ENCODE peak calls at places on chromosomes 7 and 10, in four cellular contexts. W is heart left ventricle, O is mammary epithelial cell, B is PC-3. D is an unnamed sample. For H3K9me3 and H3K36me3, the result is how much of the 10 kb centered on the place peaks cover.

GRCh38 chr10:102646610-102647432 is 2.5 kb downstream of the TRIM8 start:
- DNase-seq in W (peak), O (no peak), B (no peak), D (peak)

GRCh38 chr7:112580717-112581435 is 100.1 kb downstream of the LSMEM1 start:
- DNase-seq in W (no peak), O (no peak), B (no peak), D (no peak)

GRCh38 chr7:83204715-83205114 is 42.0 kb upstream of the PCLO start:
- DNase-seq in W (no peak), O (peak), B (peak), D (no peak)

GRCh38 chr7:158924956-158925355 is 68.6 kb downstream of the DYNC2I1 start:
- DNase-seq in W (no peak), O (no peak), B (peak), D (no peak)

GRCh38 chr10:69976795-69977546 is 75.7 kb upstream of the MACROH2A2 start:
- DNase-seq in W (no peak), O (peak), B (no peak), D (no peak)

GRCh38 chr7:11170863-11171568 is 197.3 kb downstream of the PHF14 start:
- DNase-seq in W (no peak), O (no peak), B (no peak), D (no peak)

GRCh38 chr10:120732643-120733313 is 118.4 kb upstream of the WDR11 start:
- DNase-seq in W (no peak), O (peak), B (peak), D (no peak)

GRCh38 chr10:132203256-132204077 is 16.7 kb downstream of the DPYSL4 start:
- DNase-seq in W (peak), O (no peak), B (no peak), D (peak)

GRCh38 chr10:49398000-49398861 is 2.3 kb upstream of the DRGX start:
- DNase-seq in W (peak), O (peak), B (peak), D (peak)

GRCh38 chr7:16708980-16709379 is 44.6 kb upstream of the TSPAN13 start:
- DNase-seq in W (no peak), O (peak), B (peak), D (no peak)

GRCh38 chr10:124568339-124568738 is 106.7 kb downstream of the LHPP start:
- DNase-seq in W (peak), O (no peak), B (no peak), D (peak)

GRCh38 chr7:39554583-39555140 is 11.5 kb upstream of the YAE1 start:
- DNase-seq in W (no peak), O (no peak), B (no peak), D (no peak)

GRCh38 chr7:44266526-44266925 is 58.9 kb downstream of the CAMK2B start:
- DNase-seq in W (no peak), O (no peak), B (no peak), D (no peak)

GRCh38 chr10:117204316-117204715 is 7.0 kb downstream of the KCNK18 start:
- DNase-seq in W (no peak), O (no peak), B (no peak), D (no peak)

GRCh38 chr10:124699471-124700292 is 44.5 kb downstream of the FAM53B start:
- DNase-seq in W (peak), O (no peak), B (no peak), D (peak)

GRCh38 chr10:44991571-44991970 is 9.2 kb upstream of the ZNF22 start:
- DNase-seq in W (no peak), O (no peak), B (no peak), D (peak)

GRCh38 chr10:131021246-131021895 is 290.1 kb downstream of the TCERG1L start:
- DNase-seq in W (peak), O (no peak), B (no peak), D (no peak)

GRCh38 chr10:73439605-73440298 is 6.4 kb upstream of the MSS51 start:
- DNase-seq in W (no peak), O (peak), B (peak), D (no peak)

GRCh38 chr10:31188792-31189406 is 130.1 kb upstream of the ZEB1 start:
- DNase-seq in W (no peak), O (no peak), B (no peak), D (no peak)

GRCh38 chr10:2949948-2950354 is 117.4 kb upstream of the PFKP start:
- DNase-seq in W (no peak), O (peak), B (peak), D (peak)

GRCh38 chr7:37287093-37287492 is 161.6 kb downstream of the ELMO1 start:
- DNase-seq in W (no peak), O (no peak), B (no peak), D (no peak)

GRCh38 chr10:124999433-125000365 is 57.8 kb downstream of the ZRANB1 start:
- DNase-seq in W (peak), O (no peak), B (no peak), D (peak)

GRCh38 chr10:27319752-27320561 is 79.4 kb upstream of the ACBD5 start:
- DNase-seq in W (peak), O (peak), B (no peak), D (peak)

GRCh38 chr10:88270871-88271713 is 312.0 kb downstream of the RNLS start:
- DNase-seq in W (peak), O (peak), B (no peak), D (peak)

GRCh38 chr10:21176934-21177480 is 279.9 kb upstream of the NEBL start:
- DNase-seq in W (no peak), O (peak), B (peak), D (no peak)

GRCh38 chr10:131167036-131167860 is 144.3 kb downstream of the TCERG1L start:
- DNase-seq in W (no peak), O (no peak), B (no peak), D (no peak)

GRCh38 chr7:45881280-45881758 is 7.0 kb upstream of the IGFBP1 start:
- DNase-seq in W (no peak), O (no peak), B (no peak), D (no peak)

GRCh38 chr7:19520392-19520791 is 188.4 kb downstream of the POLR1F start:
- DNase-seq in W (no peak), O (no peak), B (no peak), D (no peak)

GRCh38 chr7:139589474-139589873 is 66.0 kb downstream of the CLEC2L start:
- DNase-seq in W (no peak), O (no peak), B (no peak), D (no peak)

GRCh38 chr7:116715087-116715486 is 43.1 kb downstream of the MET start:
- DNase-seq in W (no peak), O (no peak), B (no peak), D (no peak)

GRCh38 chr10:22245567-22245966 is 27.8 kb upstream of the EBLN1 start:
- DNase-seq in W (no peak), O (no peak), B (peak), D (no peak)

GRCh38 chr10:1406976-1407945 is 330.1 kb downstream of the ADARB2 start:
- DNase-seq in W (no peak), O (no peak), B (no peak), D (no peak)

GRCh38 chr10:32232378-32232777 is 114.6 kb downstream of the EPC1 start:
- DNase-seq in W (no peak), O (no peak), B (no peak), D (no peak)

GRCh38 chr7:147251924-147252323 is 1135.3 kb downstream of the CNTNAP2 start:
- DNase-seq in W (no peak), O (no peak), B (no peak), D (no peak)

GRCh38 chr7:151592868-151593486 is 73.3 kb upstream of the RHEB start:
- DNase-seq in W (no peak), O (peak), B (peak), D (no peak)

GRCh38 chr7:99140813-99141212 is 3.1 kb downstream of the SMURF1 start:
- DNase-seq in W (no peak), O (no peak), B (no peak), D (no peak)
- H3K4me3 ChIP-seq in W (no peak), O (peak), B (peak), D (no peak)

GRCh38 chr7:428387-428786 is 91.3 kb downstream of the PDGFA start:
- DNase-seq in W (no peak), O (no peak), B (no peak), D (no peak)

GRCh38 chr7:428896-429827 is 90.5 kb downstream of the PDGFA start:
- DNase-seq in W (no peak), O (no peak), B (no peak), D (peak)

GRCh38 chr7:425794-426188 is 93.9 kb downstream of the PDGFA start:
- DNase-seq in W (peak), O (no peak), B (no peak), D (peak)

GRCh38 chr7:426510-426909 is 93.1 kb downstream of the PDGFA start:
- DNase-seq in W (no peak), O (no peak), B (no peak), D (peak)

DNA sequence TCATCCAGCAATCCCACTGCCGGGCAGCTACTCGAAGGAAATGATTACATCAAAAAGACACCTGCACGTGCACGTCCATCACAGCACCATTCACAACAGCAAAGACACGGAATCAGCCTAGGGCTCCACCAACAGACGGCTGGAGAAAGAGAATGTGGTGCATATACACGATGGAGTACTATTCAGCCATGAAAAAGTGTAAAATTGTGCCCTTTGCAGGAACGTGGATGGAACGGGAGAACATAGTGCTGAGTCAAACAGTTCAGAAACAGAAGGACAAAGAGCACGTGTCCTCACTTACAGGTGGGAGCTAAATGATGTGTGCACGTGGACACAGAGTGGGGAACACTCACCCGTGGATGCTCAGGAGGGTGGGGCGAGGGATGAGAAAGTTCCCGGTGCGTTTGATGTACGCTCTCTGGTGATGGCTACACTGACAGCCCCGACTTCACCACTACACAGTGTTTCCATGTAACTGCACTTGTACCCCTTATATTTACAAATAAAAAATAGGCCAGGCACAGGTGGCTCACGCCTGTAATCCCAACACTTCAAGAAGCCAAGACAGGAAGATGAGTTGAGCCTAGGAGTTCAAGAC is 92.0 kb downstream of the PDGFA start:
- DNase-seq in W (no peak), O (no peak), B (no peak), D (no peak)
- H3K9me3 ChIP-seq in W (under half), O (under half), B (under half), D (under half)

DNA sequence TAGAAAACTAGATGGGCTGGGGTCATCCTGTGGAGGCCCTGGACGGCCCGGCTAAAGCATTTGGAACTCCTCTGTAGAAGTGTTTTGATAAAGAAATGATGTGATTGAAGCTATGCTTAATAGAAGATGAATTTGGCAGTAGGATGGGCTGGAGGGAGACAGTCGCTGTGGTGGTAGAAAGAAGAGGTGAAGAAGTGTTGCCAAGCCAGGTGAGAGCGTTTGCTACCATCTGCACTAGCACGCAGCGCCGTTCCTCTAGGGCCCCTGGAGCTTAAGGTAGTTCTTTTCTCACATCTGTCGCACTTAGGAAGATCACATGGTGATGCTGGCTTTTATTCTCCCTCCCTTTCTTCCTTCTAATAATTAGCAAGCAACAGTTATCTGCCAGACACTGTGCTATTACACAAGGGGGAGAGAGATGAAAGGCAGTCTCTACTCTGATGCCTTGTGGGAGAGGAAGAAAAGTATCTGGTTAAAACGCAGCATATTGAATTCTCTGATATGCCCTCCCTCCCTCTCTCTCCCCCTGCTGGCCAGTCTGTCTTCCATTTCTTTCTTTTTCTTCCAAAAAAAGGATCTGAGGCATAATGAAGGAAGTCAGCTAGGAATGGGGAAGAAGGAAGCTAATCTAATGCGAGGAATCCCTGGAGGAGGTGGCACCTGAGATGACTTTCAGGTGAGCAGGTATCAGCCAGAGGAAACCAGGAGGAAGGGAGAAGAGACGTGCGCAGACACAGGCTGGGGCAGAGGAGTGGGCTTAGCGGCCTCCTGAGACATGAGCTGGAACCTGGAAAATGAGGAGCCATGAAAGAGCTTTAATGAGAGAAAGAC is 162.3 kb upstream of the KLF14 start:
- DNase-seq in W (no peak), O (no peak), B (no peak), D (no peak)
- H3K36me3 ChIP-seq in W (under half), O (under half), B (half or more), D (under half)

DNA sequence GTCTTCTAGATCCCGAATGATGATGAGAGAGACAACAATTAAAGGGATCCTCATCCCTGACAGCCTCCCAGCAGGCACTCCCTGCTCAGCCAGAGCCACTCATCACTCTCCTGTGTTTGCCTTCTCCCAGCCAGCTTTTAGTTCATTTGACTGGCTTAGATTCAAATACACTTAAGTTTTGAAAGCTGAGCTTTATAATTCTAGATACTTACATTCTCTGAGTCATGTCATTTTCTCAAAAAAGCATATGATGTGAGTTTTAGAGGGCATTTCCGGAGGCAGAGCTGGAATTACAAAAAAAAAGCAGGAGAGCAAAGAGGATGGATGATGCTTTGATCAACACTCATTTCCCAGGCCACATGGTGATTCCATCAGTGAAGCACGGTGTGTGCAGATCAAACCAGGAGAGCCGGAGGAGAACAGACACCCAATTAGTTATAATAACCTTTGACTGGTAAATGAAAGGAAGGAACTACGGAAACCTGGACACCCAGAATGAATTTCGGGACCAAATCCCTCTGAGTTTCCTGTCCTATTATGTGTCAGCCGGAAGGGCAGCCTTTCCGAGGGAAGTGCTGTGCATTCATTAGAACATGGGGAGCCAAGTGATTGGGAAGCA is 81.5 kb upstream of the HPS1 start:
- DNase-seq in W (no peak), O (no peak), B (peak), D (no peak)
- H3K4me3 ChIP-seq in W (no peak), O (no peak), B (no peak), D (no peak)

GRCh38 chr7:4185736-4186512 is 496.2 kb upstream of the FOXK1 start:
- DNase-seq in W (no peak), O (no peak), B (no peak), D (peak)

GRCh38 chr7:4185136-4185535 is 497.0 kb upstream of the FOXK1 start:
- DNase-seq in W (no peak), O (no peak), B (no peak), D (no peak)

GRCh38 chr7:4184653-4185052 is 497.4 kb upstream of the FOXK1 start:
- DNase-seq in W (no peak), O (no peak), B (no peak), D (no peak)

GRCh38 chr7:4188646-4189045 is 493.4 kb upstream of the FOXK1 start:
- DNase-seq in W (no peak), O (no peak), B (no peak), D (no peak)

DNA sequence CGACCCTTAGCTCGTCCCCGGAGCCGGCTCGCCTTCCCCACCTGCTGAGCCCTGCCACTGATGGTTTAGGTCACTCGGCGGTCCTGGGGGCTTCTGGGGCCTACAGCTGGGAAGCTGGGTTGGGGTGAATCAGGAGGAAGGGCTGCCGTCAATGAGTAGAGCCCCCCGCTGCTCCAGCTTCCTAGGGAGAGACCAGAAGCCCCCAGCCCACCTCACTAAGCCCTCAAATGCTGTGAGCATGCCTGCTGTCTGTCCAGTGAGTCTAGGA is 495.6 kb upstream of the FOXK1 start:
- DNase-seq in W (no peak), O (no peak), B (no peak), D (no peak)
- H3K9me3 ChIP-seq in W (under half), O (under half), B (under half), D (under half)

GRCh38 chr7:47420117-47420780 is 161.7 kb downstream of the TNS3 start:
- DNase-seq in W (no peak), O (no peak), B (no peak), D (no peak)
- H3K36me3 ChIP-seq in W (under half), O (under half), B (half or more), D (under half)

GRCh38 chr7:5603193-5604140 is 178.0 kb downstream of the RNF216 start:
- DNase-seq in W (no peak), O (no peak), B (no peak), D (no peak)
- H3K4me3 ChIP-seq in W (no peak), O (no peak), B (no peak), D (no peak)

GRCh38 chr7:208128-208673 is 15.8 kb downstream of the FAM20C start:
- DNase-seq in W (no peak), O (no peak), B (no peak), D (no peak)

GRCh38 chr7:209846-210245 is 17.5 kb downstream of the FAM20C start:
- DNase-seq in W (no peak), O (no peak), B (no peak), D (no peak)

GRCh38 chr7:207418-208127 is 15.2 kb downstream of the FAM20C start:
- DNase-seq in W (no peak), O (no peak), B (no peak), D (no peak)

GRCh38 chr7:209416-209815 is 17.0 kb downstream of the FAM20C start:
- DNase-seq in W (no peak), O (no peak), B (no peak), D (no peak)

DNA sequence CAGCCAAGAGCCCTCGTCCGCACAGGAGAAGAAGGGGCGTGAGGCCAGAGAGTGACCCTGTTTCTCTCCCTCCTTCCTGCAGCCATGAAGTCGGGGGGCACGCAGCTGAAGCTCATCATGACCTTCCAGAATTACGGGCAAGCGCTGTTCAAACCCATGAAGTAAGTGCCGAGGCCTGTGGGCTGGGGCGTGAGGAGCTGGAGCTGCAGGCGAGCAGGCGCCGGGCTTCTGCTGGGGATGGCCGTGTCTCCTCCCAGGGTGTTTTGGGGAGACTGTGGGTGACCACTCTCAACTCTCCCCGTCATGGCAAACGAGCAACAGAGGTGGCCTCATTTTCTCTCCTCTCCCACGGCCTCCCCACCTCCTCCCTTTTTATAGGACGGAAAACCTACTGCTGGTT is 16.4 kb downstream of the FAM20C start:
- DNase-seq in W (no peak), O (no peak), B (no peak), D (no peak)
- H3K9me3 ChIP-seq in W (under half), O (under half), B (under half), D (under half)

GRCh38 chr7:149255174-149255573 is 6.8 kb upstream of the ZNF783 start:
- DNase-seq in W (no peak), O (no peak), B (no peak), D (no peak)
- H3K36me3 ChIP-seq in W (under half), O (under half), B (under half), D (under half)

D was measured in kidney.